ENCODE peak calls at places on chromosome 11, in eight cellular contexts. I is activated gamma-delta T cell treated with anti-CD3 and anti-CD28 coated beads, Interleukin-2, amount 50 U/mL, for 16 hours; V is NCI-H446; D is activated effector memory CD4-positive, alpha-beta T cell treated with Interleukin-2 at 50 U/mL for 16 hours; H is DMS153; K is Calu3; N is heart left ventricle; R is activated CD4-positive, alpha-beta T cell treated with anti-CD3 and anti-CD28 coated beads for 1 hour. U is an unnamed sample.

GRCh38 chr11:86440305-86440716 is 65.6 kb downstream of the CCDC81 start:
- DNase-seq in R (no peak), H (no peak), I (no peak), K (no peak), V (no peak), N (peak), D (no peak), U (no peak)

GRCh38 chr11:9664276-9665171 is 647 bp downstream of the SWAP70 start:
- DNase-seq in D (no peak), R (no peak), K (peak), N (peak), H (no peak), I (no peak), V (no peak), U (no peak)

GRCh38 chr11:120424970-120425332 is 86.6 kb upstream of the GRIK4 start:
- DNase-seq in V (no peak), K (no peak), D (no peak), R (no peak), I (no peak), N (no peak), H (no peak), U (no peak)

GRCh38 chr11:113082501-113082900 is 121.3 kb downstream of the NCAM1 start:
- DNase-seq in K (no peak), H (peak), N (no peak), I (no peak), D (no peak), R (no peak), V (no peak), U (no peak)

GRCh38 chr11:30143098-30143705 is 87.6 kb upstream of the FSHB start:
- DNase-seq in I (no peak), V (peak), K (peak), R (no peak), N (no peak), D (no peak), H (peak), U (no peak)

GRCh38 chr11:104005234-104005855 is 31.1 kb upstream of the DDI1 start:
- DNase-seq in N (no peak), I (no peak), R (no peak), H (no peak), V (no peak), D (no peak), K (no peak), U (no peak)

GRCh38 chr11:38788591-38788990 is 2190.6 kb upstream of the RAG2 start:
- DNase-seq in D (no peak), K (no peak), H (no peak), R (no peak), V (no peak), I (no peak), N (no peak), U (no peak)

GRCh38 chr11:117807482-117808272 is 10.7 kb upstream of the DSCAML1 start:
- DNase-seq in N (peak), V (peak), H (no peak), I (peak), D (peak), R (peak), K (peak), U (peak)

GRCh38 chr11:123682976-123683375 is 28.6 kb upstream of the SCN3B start:
- DNase-seq in D (no peak), V (no peak), R (no peak), N (no peak), H (no peak), I (no peak), K (no peak), U (no peak)

GRCh38 chr11:45889966-45890365 is 4.5 kb downstream of the MAPK8IP1 start:
- DNase-seq in D (no peak), H (no peak), V (no peak), R (no peak), N (no peak), I (no peak), K (no peak), U (no peak)

GRCh38 chr11:77865805-77866204 is 44.9 kb downstream of the AAMDC start:
- DNase-seq in K (no peak), I (no peak), N (no peak), V (no peak), H (no peak), R (no peak), D (no peak), U (no peak)

GRCh38 chr11:25981998-25982397 is 349.9 kb upstream of the ANO3 start:
- DNase-seq in V (no peak), I (no peak), R (no peak), K (peak), H (peak), D (no peak), N (no peak), U (no peak)

GRCh38 chr11:17855531-17856290 is 121.1 kb downstream of the KCNC1 start:
- DNase-seq in I (no peak), D (no peak), H (no peak), R (no peak), N (no peak), V (no peak), K (no peak), U (no peak)

GRCh38 chr11:196786-197731 is 4.2 kb downstream of the SCGB1C1 start:
- DNase-seq in R (peak), H (no peak), N (peak), V (no peak), I (no peak), D (no peak), K (no peak), U (peak)

GRCh38 chr11:75793966-75794365 is 21.0 kb upstream of the UVRAG start:
- DNase-seq in D (no peak), H (no peak), K (no peak), I (no peak), V (no peak), R (no peak), N (no peak), U (no peak)

GRCh38 chr11:76806608-76807205 is 23.6 kb downstream of the TSKU start:
- DNase-seq in V (no peak), H (no peak), I (no peak), N (no peak), R (no peak), K (no peak), D (no peak), U (no peak)

GRCh38 chr11:71184421-71185210 is 67.8 kb downstream of the SHANK2 start:
- DNase-seq in K (no peak), N (no peak), H (no peak), D (no peak), R (no peak), I (no peak), V (no peak), U (no peak)

GRCh38 chr11:70934999-70935768 is 317.2 kb downstream of the SHANK2 start:
- DNase-seq in D (no peak), H (no peak), V (no peak), K (no peak), N (no peak), R (no peak), I (no peak), U (no peak)

GRCh38 chr11:62841361-62842170 is 2.2 kb upstream of the WDR74 start:
- DNase-seq in N (peak), K (peak), D (peak), H (peak), R (peak), V (peak), I (peak), U (peak)

GRCh38 chr11:30414283-30414682 is 91.4 kb downstream of the ARL14EP start:
- DNase-seq in I (no peak), V (no peak), H (no peak), R (no peak), N (no peak), D (no peak), K (no peak), U (no peak)

GRCh38 chr11:74280494-74280893 is 30.9 kb downstream of the P4HA3 start:
- DNase-seq in N (no peak), D (no peak), H (no peak), I (no peak), R (no peak), V (no peak), K (no peak), U (no peak)